ENCODE peak calls at places on chromosomes 6 and 20, in five cellular contexts. One of them, this sample, is unnamed. For H3K9me3 and H3K4me1, the result is how much of the 10 kb centered on the place peaks cover.

GRCh38 chr20:35611482-35611881 is 4.1 kb upstream of the SPAG4 start:
- DNase-seq in HepG2: no peak
- DNase-seq in adipocyte: no peak
- DNase-seq in H1: no peak
- DNase-seq in psoas muscle: no peak
- DNase-seq in this sample: no peak

GRCh38 chr6:72203983-72204382 is 317.6 kb downstream of the RIMS1 start:
- DNase-seq in adipocyte: no peak
- DNase-seq in psoas muscle: no peak
- DNase-seq in HepG2: no peak
- DNase-seq in H1: no peak
- DNase-seq in this sample: no peak

GRCh38 chr6:150857062-150857905 is 8.2 kb upstream of the MTHFD1L start:
- DNase-seq in psoas muscle: no peak
- DNase-seq in adipocyte: peak
- DNase-seq in H1: no peak
- DNase-seq in HepG2: peak
- DNase-seq in this sample: no peak

GRCh38 chr6:133705731-133706130 is 183.2 kb upstream of the TCF21 start:
- DNase-seq in HepG2: no peak
- DNase-seq in adipocyte: peak
- DNase-seq in psoas muscle: no peak
- DNase-seq in H1: no peak
- DNase-seq in this sample: no peak

GRCh38 chr6:33727932-33728331 is 16.4 kb upstream of the UQCC2 start:
- DNase-seq in HepG2: no peak
- DNase-seq in H1: no peak
- DNase-seq in psoas muscle: no peak
- DNase-seq in adipocyte: no peak
- DNase-seq in this sample: no peak

GRCh38 chr6:33929575-33930288 is 125.9 kb upstream of the MLN start:
- DNase-seq in adipocyte: no peak
- DNase-seq in psoas muscle: no peak
- DNase-seq in H1: no peak
- DNase-seq in HepG2: no peak
- DNase-seq in this sample: no peak

GRCh38 chr6:137776786-137777185 is 90.3 kb upstream of the TNFAIP3 start:
- DNase-seq in H1: no peak
- DNase-seq in psoas muscle: no peak
- DNase-seq in adipocyte: peak
- DNase-seq in HepG2: no peak
- DNase-seq in this sample: no peak

GRCh38 chr6:33610779-33611421 is 10.2 kb upstream of the ITPR3 start:
- DNase-seq in adipocyte: no peak
- DNase-seq in psoas muscle: no peak
- DNase-seq in HepG2: peak
- DNase-seq in H1: no peak
- DNase-seq in this sample: no peak

GRCh38 chr20:61953789-61954125 is 111.9 kb downstream of the TAF4 start:
- DNase-seq in H1: no peak
- DNase-seq in HepG2: no peak
- DNase-seq in psoas muscle: no peak
- DNase-seq in adipocyte: no peak
- DNase-seq in this sample: no peak

GRCh38 chr6:160583805-160584204 is 80.3 kb downstream of the LPA start:
- DNase-seq in H1: no peak
- DNase-seq in adipocyte: no peak
- DNase-seq in HepG2: no peak
- DNase-seq in psoas muscle: no peak
- DNase-seq in this sample: no peak

GRCh38 chr6:31765910-31766794 is 3.7 kb downstream of the SAPCD1 start:
- DNase-seq in adipocyte: peak
- DNase-seq in HepG2: peak
- DNase-seq in H1: no peak
- DNase-seq in psoas muscle: no peak
- DNase-seq in this sample: no peak

GRCh38 chr6:28136585-28137457 is 4.9 kb upstream of the ZKSCAN8 start:
- DNase-seq in HepG2: peak
- DNase-seq in adipocyte: peak
- DNase-seq in psoas muscle: peak
- DNase-seq in H1: peak
- DNase-seq in this sample: peak

GRCh38 chr20:55740076-55740475 is 265.2 kb downstream of the CBLN4 start:
- DNase-seq in psoas muscle: no peak
- DNase-seq in adipocyte: no peak
- DNase-seq in H1: no peak
- DNase-seq in HepG2: no peak
- DNase-seq in this sample: no peak
- H3K9me3 ChIP-seq in psoas muscle: under half
- H3K9me3 ChIP-seq in adipocyte: under half
- H3K9me3 ChIP-seq in H1: under half
- H3K9me3 ChIP-seq in HepG2: half or more
- H3K9me3 ChIP-seq in this sample: under half

GRCh38 chr20:57263127-57263609 is 3.3 kb downstream of the BMP7 start:
- DNase-seq in HepG2: no peak
- DNase-seq in adipocyte: no peak
- DNase-seq in H1: no peak
- DNase-seq in psoas muscle: no peak
- DNase-seq in this sample: no peak

GRCh38 chr20:57260065-57260958 is 6.1 kb downstream of the BMP7 start:
- DNase-seq in psoas muscle: no peak
- DNase-seq in adipocyte: no peak
- DNase-seq in HepG2: no peak
- DNase-seq in H1: no peak
- DNase-seq in this sample: no peak

GRCh38 chr20:57262244-57263126 is 4.0 kb downstream of the BMP7 start:
- DNase-seq in psoas muscle: no peak
- DNase-seq in HepG2: no peak
- DNase-seq in H1: no peak
- DNase-seq in adipocyte: no peak
- DNase-seq in this sample: no peak

GRCh38 chr20:57260959-57261357 is 5.5 kb downstream of the BMP7 start:
- DNase-seq in HepG2: no peak
- DNase-seq in H1: no peak
- DNase-seq in adipocyte: no peak
- DNase-seq in psoas muscle: no peak
- DNase-seq in this sample: no peak

GRCh38 chr20:57261488-57262243 is 4.8 kb downstream of the BMP7 start:
- DNase-seq in H1: no peak
- DNase-seq in psoas muscle: no peak
- DNase-seq in adipocyte: no peak
- DNase-seq in HepG2: no peak
- DNase-seq in this sample: no peak
- H3K4me1 ChIP-seq in H1: under half
- H3K4me1 ChIP-seq in psoas muscle: under half
- H3K4me1 ChIP-seq in adipocyte: under half
- H3K4me1 ChIP-seq in HepG2: under half
- H3K4me1 ChIP-seq in this sample: under half

GRCh38 chr6:69449887-69450286 is 346.9 kb downstream of the LMBRD1 start:
- DNase-seq in adipocyte: no peak
- DNase-seq in psoas muscle: no peak
- DNase-seq in H1: no peak
- DNase-seq in HepG2: no peak
- DNase-seq in this sample: no peak
- H3K9me3 ChIP-seq in adipocyte: under half
- H3K9me3 ChIP-seq in psoas muscle: under half
- H3K9me3 ChIP-seq in H1: under half
- H3K9me3 ChIP-seq in HepG2: under half
- H3K9me3 ChIP-seq in this sample: under half

GRCh38 chr6:7335519-7335918 is 22.5 kb upstream of the SSR1 start:
- DNase-seq in HepG2: no peak
- DNase-seq in H1: no peak
- DNase-seq in psoas muscle: no peak
- DNase-seq in adipocyte: no peak
- DNase-seq in this sample: no peak

GRCh38 chr6:7341989-7342742 is 29.2 kb upstream of the SSR1 start:
- DNase-seq in HepG2: peak
- DNase-seq in adipocyte: peak
- DNase-seq in psoas muscle: no peak
- DNase-seq in H1: no peak
- DNase-seq in this sample: no peak

GRCh38 chr6:7341271-7341670 is 28.3 kb upstream of the SSR1 start:
- DNase-seq in H1: no peak
- DNase-seq in psoas muscle: no peak
- DNase-seq in adipocyte: no peak
- DNase-seq in HepG2: no peak
- DNase-seq in this sample: no peak

GRCh38 chr6:7334685-7335084 is 21.7 kb upstream of the SSR1 start:
- DNase-seq in adipocyte: no peak
- DNase-seq in HepG2: no peak
- DNase-seq in H1: no peak
- DNase-seq in psoas muscle: no peak
- DNase-seq in this sample: no peak

DNA sequence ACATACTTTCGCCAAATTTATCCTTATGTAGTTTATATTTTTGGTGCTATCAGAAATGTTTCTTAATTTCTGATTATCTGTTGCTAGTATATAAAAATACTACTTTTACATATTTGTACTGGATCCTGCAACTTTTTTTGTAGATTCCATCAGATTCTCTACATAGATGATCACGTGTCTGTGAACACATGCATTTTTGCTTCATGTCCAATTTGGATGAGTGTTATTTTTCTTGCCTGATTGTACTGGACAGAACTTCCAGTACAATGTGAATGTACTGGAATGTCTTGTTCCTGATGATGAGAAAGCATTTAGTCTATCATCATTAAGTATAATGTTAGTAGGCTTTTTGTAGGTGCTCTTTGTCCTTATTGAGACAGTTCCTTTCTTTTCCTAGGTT is 25.0 kb upstream of the SSR1 start:
- DNase-seq in H1: no peak
- DNase-seq in psoas muscle: no peak
- DNase-seq in adipocyte: peak
- DNase-seq in HepG2: no peak
- DNase-seq in this sample: no peak
- H3K4me1 ChIP-seq in H1: under half
- H3K4me1 ChIP-seq in psoas muscle: under half
- H3K4me1 ChIP-seq in adipocyte: under half
- H3K4me1 ChIP-seq in HepG2: under half
- H3K4me1 ChIP-seq in this sample: under half

DNA sequence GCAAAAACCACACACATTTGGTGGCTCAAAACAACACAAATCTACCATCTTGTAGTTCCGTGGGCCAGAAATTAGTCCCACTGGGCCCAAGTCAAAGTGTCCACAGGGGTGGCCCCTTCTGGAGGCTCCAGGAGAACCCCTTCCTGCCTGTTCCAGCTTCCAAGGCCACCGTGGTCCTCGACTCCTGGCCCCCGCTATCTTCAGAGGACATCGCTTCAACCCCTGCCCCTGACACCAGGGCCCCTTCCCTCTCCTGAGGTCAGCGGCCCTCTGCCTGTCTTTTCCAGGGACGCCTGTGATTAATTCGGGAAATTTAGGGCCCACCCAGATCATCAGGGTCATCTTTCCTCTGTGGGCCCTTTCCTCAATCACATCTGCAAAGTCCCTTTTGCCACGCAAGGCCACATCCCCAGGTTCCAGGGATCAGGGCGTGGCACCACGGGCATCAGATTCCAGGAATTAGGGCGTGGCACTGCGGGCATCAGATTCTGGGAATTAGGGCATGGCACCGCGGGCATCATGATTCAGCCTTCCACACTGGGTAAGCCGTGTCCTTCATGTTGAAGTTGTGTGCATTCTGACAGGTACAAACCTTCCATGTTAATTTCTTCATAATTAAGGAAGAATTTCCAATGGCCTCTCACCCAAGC is 59.9 kb upstream of the SMOC2 start:
- DNase-seq in H1: no peak
- DNase-seq in adipocyte: no peak
- DNase-seq in psoas muscle: no peak
- DNase-seq in HepG2: no peak
- DNase-seq in this sample: no peak
- H3K9me3 ChIP-seq in H1: under half
- H3K9me3 ChIP-seq in adipocyte: under half
- H3K9me3 ChIP-seq in psoas muscle: under half
- H3K9me3 ChIP-seq in HepG2: under half
- H3K9me3 ChIP-seq in this sample: under half